ENCODE peak calls at places on chromosomes 1 and 21, in six cellular contexts. H, O, L, E, A and P are unnamed samples.

GRCh38 chr1:43509740-43510375 is 20.8 kb upstream of the PTPRF start:
- DNase-seq in O (no peak), H (no peak), E (no peak), A (peak; percentile 68), L (no peak), P (no peak)

GRCh38 chr21:42651515-42652401 is 1.7 kb upstream of the PDE9A start:
- DNase-seq in H (no peak), O (no peak), E (no peak), L (no peak), A (no peak), P (no peak)

GRCh38 chr1:221458430-221459156 is 283.3 kb downstream of the DUSP10 start:
- DNase-seq in A (no peak), O (no peak), L (no peak), E (no peak), H (no peak), P (no peak)

GRCh38 chr1:33074193-33074945 is 6.6 kb upstream of the AZIN2 start:
- DNase-seq in A (no peak), H (peak; percentile 19), L (no peak), O (no peak), E (no peak), P (no peak)

GRCh38 chr1:176051902-176052518 is 155.1 kb downstream of the COP1 start:
- DNase-seq in L (no peak), O (no peak), H (peak; percentile 16), A (no peak), E (no peak), P (no peak)

GRCh38 chr21:14956826-14957225 is 108.0 kb downstream of the NRIP1 start:
- DNase-seq in L (no peak), O (no peak), A (no peak), E (no peak), H (no peak), P (no peak)

GRCh38 chr1:240138867-240139266 is 47.2 kb downstream of the FMN2 start:
- DNase-seq in E (no peak), O (no peak), A (no peak), H (no peak), L (no peak), P (no peak)

GRCh38 chr1:86846166-86846647 is 67.7 kb downstream of the SELENOF start:
- DNase-seq in L (no peak), O (no peak), E (no peak), H (no peak), A (no peak), P (no peak)

GRCh38 chr1:174726167-174726879 is 273.4 kb upstream of the CACYBP start:
- DNase-seq in A (no peak), L (peak; percentile 25), O (no peak), E (no peak), H (peak; percentile 39), P (no peak)

GRCh38 chr1:84353665-84354064 is 44.6 kb upstream of the DNASE2B start:
- DNase-seq in A (no peak), H (no peak), L (no peak), E (no peak), O (no peak), P (no peak)

GRCh38 chr21:46063734-46064680 is 33.9 kb upstream of the COL6A2 start:
- DNase-seq in O (no peak), E (no peak), H (no peak), A (no peak), L (no peak), P (no peak)

GRCh38 chr21:27101533-27101932 is 134.6 kb upstream of the ADAMTS5 start:
- DNase-seq in A (no peak), L (no peak), E (no peak), O (no peak), H (no peak), P (no peak)

GRCh38 chr1:30376054-30376453 is 347.3 kb downstream of the MATN1 start:
- DNase-seq in E (no peak), H (no peak), O (no peak), A (no peak), L (no peak), P (no peak)

GRCh38 chr1:89725016-89725380 is 92.1 kb downstream of the LRRC8C start:
- DNase-seq in O (no peak), E (no peak), L (no peak), H (no peak), A (no peak), P (no peak)

GRCh38 chr1:167110586-167110985 is 16.7 kb downstream of the STYXL2 start:
- DNase-seq in L (no peak), O (no peak), A (peak; percentile 55), H (no peak), E (no peak), P (no peak)

GRCh38 chr21:34728479-34728878 is 59.7 kb downstream of the CLIC6 start:
- DNase-seq in E (no peak), A (no peak), H (no peak), O (no peak), L (no peak), P (no peak)

GRCh38 chr1:32892368-32893197 is 6.3 kb downstream of the HPCA start:
- DNase-seq in O (peak; percentile 69), E (peak; percentile 47), L (peak; percentile 78), A (no peak), H (no peak), P (peak; percentile 66)

GRCh38 chr1:226882187-226882586 is 11.8 kb downstream of the PSEN2 start:
- DNase-seq in E (no peak), O (no peak), L (no peak), H (no peak), A (no peak), P (no peak)

GRCh38 chr1:91091812-91092211 is 70.0 kb upstream of the ZNF644 start:
- DNase-seq in H (peak; percentile 3), L (no peak), A (no peak), O (no peak), E (no peak), P (no peak)

DNA sequence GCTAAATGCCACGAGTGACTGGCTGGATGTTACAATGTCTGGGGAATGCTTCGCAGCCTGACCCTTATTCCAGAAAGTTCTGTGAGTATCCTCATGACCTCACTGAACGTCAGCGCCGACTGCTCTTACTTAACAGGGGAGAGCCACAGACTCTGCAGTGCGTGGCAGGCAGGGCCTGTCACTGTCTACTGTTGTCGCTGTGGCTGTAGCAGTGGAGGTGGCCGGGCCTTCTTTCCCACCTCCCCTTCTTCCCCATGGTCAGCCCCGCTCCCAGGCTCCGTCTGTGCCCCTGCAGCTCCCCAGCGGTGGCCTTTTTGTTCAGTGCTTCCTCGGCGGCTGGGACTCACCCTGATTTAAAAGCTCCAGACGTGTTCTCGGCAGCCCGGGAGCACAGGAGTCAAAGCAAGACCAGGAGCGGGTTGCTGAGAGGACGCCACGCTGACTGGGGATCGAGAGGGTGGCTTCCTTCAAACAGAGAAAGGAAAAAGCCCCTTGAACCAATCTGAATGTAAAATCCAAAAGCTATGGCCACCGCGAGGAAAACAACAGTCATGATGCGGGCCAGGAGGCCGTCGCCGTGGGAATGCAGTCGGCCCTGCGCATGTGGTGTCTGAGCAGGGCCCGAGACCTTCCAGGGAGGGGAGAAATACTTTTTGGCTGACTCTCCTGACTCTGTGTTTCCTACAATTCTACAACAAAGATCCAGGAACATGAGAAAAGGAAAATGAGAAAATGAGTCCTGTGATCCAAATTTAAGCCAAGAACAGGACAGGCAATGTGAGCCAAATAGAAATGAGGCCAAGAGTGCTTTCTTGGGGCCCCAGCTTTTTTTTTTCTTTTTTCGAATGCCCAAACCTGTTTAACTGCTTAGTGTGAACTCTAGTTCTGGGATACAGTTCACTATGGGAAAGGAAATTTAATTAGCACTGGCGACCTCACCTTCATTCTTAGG is 52.5 kb upstream of the TARBP1 start:
- DNase-seq in A (no peak), H (no peak), E (no peak), O (no peak), L (no peak), P (no peak)
- TF ChIP-seq TAF1 in A (no peak), H (no peak), E (no peak), O (no peak), L (no peak), P (no peak)

GRCh38 chr1:243713470-243714186 is 136.4 kb downstream of the AKT3 start:
- DNase-seq in A (no peak), E (no peak), L (no peak), O (no peak), H (no peak), P (no peak)
- TF ChIP-seq POLR2AphosphoS5 in A (no peak), E (no peak), L (no peak), O (no peak), H (no peak), P (no peak)

DNA sequence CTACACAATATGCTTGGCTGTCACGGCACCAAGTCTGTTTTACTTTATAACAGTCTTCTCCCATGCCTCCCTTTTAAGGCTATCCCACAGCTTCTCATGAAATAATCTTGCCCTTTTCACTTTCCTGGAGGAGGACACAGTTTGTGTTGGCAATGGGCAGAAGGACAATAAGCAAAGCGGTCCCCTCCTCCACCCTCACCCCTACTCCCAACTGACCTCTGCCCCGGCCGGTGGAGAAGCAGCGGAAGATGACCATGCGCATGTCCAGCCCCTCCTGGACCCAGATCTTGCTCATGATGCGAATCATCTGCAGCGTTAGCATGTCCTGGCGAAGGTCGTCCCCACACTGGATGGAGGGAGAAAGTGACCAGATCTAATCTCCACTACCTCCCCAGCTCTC is 28.4 kb upstream of the PPP1R15B start:
- DNase-seq in H (no peak), A (no peak), O (no peak), E (no peak), L (no peak), P (no peak)
- TF ChIP-seq TAF1 in H (no peak), A (no peak), O (no peak), E (no peak), L (no peak), P (no peak)

GRCh38 chr1:201982923-201983805 is 716 bp downstream of the RNPEP start:
- DNase-seq in O (peak; percentile 54), A (no peak), E (no peak), H (peak; percentile 61), L (peak; percentile 89), P (peak; percentile 60)
- TF ChIP-seq POLR2AphosphoS5 in O (no peak), A (no peak), E (peak; percentile 28), H (no peak), L (peak; percentile 71), P (peak; percentile 7)

GRCh38 chr1:190588424-190588823 is 110.8 kb upstream of the BRINP3 start:
- DNase-seq in O (no peak), L (no peak), A (no peak), H (no peak), E (no peak), P (no peak)

GRCh38 chr1:190578015-190578414 is 100.4 kb upstream of the BRINP3 start:
- DNase-seq in A (no peak), O (no peak), H (no peak), L (no peak), E (no peak), P (no peak)

GRCh38 chr1:190578531-190578930 is 100.9 kb upstream of the BRINP3 start:
- DNase-seq in E (no peak), A (no peak), H (no peak), O (no peak), L (no peak), P (no peak)

GRCh38 chr1:190579517-190580193 is 102.0 kb upstream of the BRINP3 start:
- DNase-seq in O (no peak), H (no peak), E (no peak), A (no peak), L (no peak), P (no peak)

GRCh38 chr1:190583862-190584261 is 106.2 kb upstream of the BRINP3 start:
- DNase-seq in A (no peak), O (no peak), H (no peak), L (no peak), E (no peak), P (no peak)
- TF ChIP-seq TAF1 in A (no peak), O (no peak), H (no peak), L (no peak), E (no peak), P (no peak)

GRCh38 chr1:54266195-54266594 is 66.2 kb downstream of the MRPL37 start:
- DNase-seq in O (no peak), E (no peak), L (no peak), H (no peak), A (no peak), P (no peak)
- TF ChIP-seq POLR2AphosphoS5 in O (no peak), E (no peak), L (no peak), H (no peak), A (no peak), P (no peak)